ENCODE peak calls at places on chromosomes 3 and 15, in six cellular contexts. A is neural progenitor cell, D is GM23338, H is SK-N-SH, I is HCT116, Y is hepatocyte. Z is an unnamed sample.

GRCh38 chr3:159200176-159200575 is 398.3 kb downstream of the MFSD1 start:
- DNase-seq in A (no peak), D (no peak), H (no peak), I (peak; percentile 49), Y (no peak), Z (peak; percentile 87)

GRCh38 chr3:179464296-179465092 is 13.2 kb upstream of the GNB4 start:
- DNase-seq in A (peak; percentile 27), D (peak; percentile 30), H (no peak), I (no peak), Y (no peak), Z (no peak)

GRCh38 chr3:183449391-183449790 is 21.0 kb upstream of the MCF2L2 start:
- DNase-seq in A (peak; percentile 66), D (peak; percentile 48), H (peak; percentile 28), I (no peak), Y (peak; percentile 43), Z (peak; percentile 36)

GRCh38 chr15:83190450-83190849 is 17.2 kb downstream of the HDGFL3 start:
- DNase-seq in A (no peak), D (no peak), H (no peak), I (no peak), Y (no peak), Z (no peak)

GRCh38 chr15:58873267-58873666 is 60.2 kb downstream of the SLTM start:
- DNase-seq in A (no peak), D (no peak), H (no peak), I (no peak), Y (no peak), Z (peak; percentile 94)

GRCh38 chr3:149771652-149772271 is 19.5 kb upstream of the COMMD2 start:
- DNase-seq in A (peak; percentile 81), D (peak; percentile 92), H (peak; percentile 62), I (peak; percentile 33), Y (peak; percentile 70), Z (peak; percentile 71)

GRCh38 chr15:78063966-78064365 is 13.5 kb downstream of the TBC1D2B start:
- DNase-seq in A (no peak), D (no peak), H (no peak), I (no peak), Y (no peak), Z (peak; percentile 62)

GRCh38 chr15:41794081-41794480 is 19.8 kb downstream of the MAPKBP1 start:
- DNase-seq in A (no peak), D (no peak), H (no peak), I (no peak), Y (no peak), Z (peak; percentile 82)

GRCh38 chr3:132002039-132002438 is 32.8 kb downstream of the CPNE4 start:
- DNase-seq in A (no peak), D (no peak), H (no peak), I (no peak), Y (no peak), Z (no peak)

GRCh38 chr3:11624704-11625375 is 18.9 kb downstream of the VGLL4 start:
- DNase-seq in A (no peak), D (no peak), H (no peak), I (no peak), Y (no peak), Z (no peak)

GRCh38 chr3:36295206-36295760 is 85.0 kb upstream of the STAC start:
- DNase-seq in A (no peak), D (no peak), H (no peak), I (no peak), Y (peak; percentile 49), Z (no peak)

GRCh38 chr3:192830279-192831110 is 87.2 kb downstream of the MB21D2 start:
- DNase-seq in A (no peak), D (no peak), H (no peak), I (no peak), Y (no peak), Z (no peak)

GRCh38 chr15:90645873-90646605 is 71.1 kb upstream of the BLM start:
- DNase-seq in A (no peak), D (no peak), H (no peak), I (no peak), Y (no peak), Z (peak; percentile 25)

GRCh38 chr3:11530153-11530721 is 113.5 kb downstream of the VGLL4 start:
- DNase-seq in A (peak; percentile 51), D (no peak), H (no peak), I (no peak), Y (peak; percentile 70), Z (peak; percentile 85)

GRCh38 chr3:38205472-38205805 is 40.1 kb downstream of the OXSR1 start:
- DNase-seq in A (no peak), D (no peak), H (no peak), I (no peak), Y (no peak), Z (no peak)

GRCh38 chr3:119944091-119944490 is 150.2 kb downstream of the GSK3B start:
- DNase-seq in A (no peak), D (no peak), H (no peak), I (no peak), Y (no peak), Z (no peak)

GRCh38 chr15:66591322-66591862 is 25.6 kb upstream of the LCTL start:
- DNase-seq in A (no peak), D (no peak), H (no peak), I (no peak), Y (no peak), Z (no peak)

GRCh38 chr15:93179704-93180103 is 90.7 kb upstream of the RGMA start:
- DNase-seq in A (peak; percentile 27), D (peak; percentile 59), H (peak; percentile 54), I (no peak), Y (peak; percentile 20), Z (no peak)

GRCh38 chr3:41204369-41204768 is 5.1 kb downstream of the CTNNB1 start:
- DNase-seq in A (no peak), D (no peak), H (no peak), I (no peak), Y (no peak), Z (no peak)

GRCh38 chr3:56190130-56190529 is 278.1 kb downstream of the ERC2 start:
- DNase-seq in A (no peak), D (no peak), H (no peak), I (no peak), Y (no peak), Z (no peak)

GRCh38 chr3:24457719-24458118 is 36.9 kb downstream of the THRB start:
- DNase-seq in A (no peak), D (no peak), H (no peak), I (no peak), Y (peak; percentile 53), Z (no peak)

GRCh38 chr15:96089396-96090058 is 241.0 kb upstream of the NR2F2 start:
- DNase-seq in A (peak; percentile 39), D (no peak), H (no peak), I (no peak), Y (no peak), Z (no peak)

GRCh38 chr3:134839422-134839821 is 44.4 kb downstream of the EPHB1 start:
- DNase-seq in A (no peak), D (no peak), H (no peak), I (no peak), Y (no peak), Z (no peak)

GRCh38 chr15:101168463-101168824 is 83.4 kb downstream of the CHSY1 start:
- DNase-seq in A (no peak), D (no peak), H (no peak), I (no peak), Y (no peak), Z (peak; percentile 34)

GRCh38 chr15:65164139-65164538 is 21.0 kb downstream of the CLPX start:
- DNase-seq in A (no peak), D (no peak), H (no peak), I (no peak), Y (no peak), Z (no peak)

GRCh38 chr15:65165875-65166274 is 19.3 kb downstream of the CLPX start:
- DNase-seq in A (no peak), D (no peak), H (no peak), I (no peak), Y (no peak), Z (no peak)

DNA sequence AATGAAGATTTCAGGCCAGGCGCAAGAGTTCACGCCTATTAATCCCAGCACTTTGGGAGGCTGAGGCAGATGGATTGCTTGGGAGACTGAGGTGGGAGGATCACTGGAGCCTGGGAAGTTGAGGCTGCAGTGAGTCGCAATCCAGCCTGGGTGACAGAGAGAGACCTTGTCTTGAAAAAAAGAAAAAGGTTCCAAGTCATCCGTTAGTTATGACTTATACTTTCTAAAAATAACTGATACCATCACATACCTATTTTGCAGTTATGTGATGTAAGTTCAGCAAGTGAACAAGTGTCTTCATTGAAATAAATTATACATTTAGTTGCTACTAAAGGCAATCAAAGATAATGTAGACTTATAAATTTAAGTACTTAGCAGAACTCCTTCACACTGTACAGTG is 22.1 kb downstream of the CLPX start:
- DNase-seq in A (no peak), D (no peak), H (no peak), I (no peak), Y (no peak), Z (peak; percentile 46)
- H4K20me1 ChIP-seq in A (peaks cover 3% of the 10 kb centered on the region), D (no peaks in the 10 kb centered on the region), H (no peaks in the 10 kb centered on the region), I (no peaks in the 10 kb centered on the region), Y (peaks cover 13% of the 10 kb centered on the region), Z (peaks cover 6% of the 10 kb centered on the region)

GRCh38 chr15:67779160-67780111 is 45.9 kb upstream of the SKOR1 start:
- DNase-seq in A (no peak), D (no peak), H (no peak), I (no peak), Y (no peak), Z (no peak)
- TF ChIP-seq EZH2phosphoT487 in A (no peak), D (no peak), H (no peak), I (no peak), Y (no peak), Z (no peak)

GRCh38 chr15:98800437-98801233 is 152.3 kb downstream of the IGF1R start:
- DNase-seq in A (peak; percentile 76), D (peak; percentile 90), H (peak; percentile 44), I (peak; percentile 59), Y (peak; percentile 84), Z (peak; percentile 88)
- H4K20me1 ChIP-seq in A (peaks cover 100% of the 10 kb centered on the region), D (peaks cover 67% of the 10 kb centered on the region), H (peaks cover 25% of the 10 kb centered on the region), I (no peaks in the 10 kb centered on the region), Y (peaks cover 23% of the 10 kb centered on the region), Z (peaks cover 44% of the 10 kb centered on the region)

DNA sequence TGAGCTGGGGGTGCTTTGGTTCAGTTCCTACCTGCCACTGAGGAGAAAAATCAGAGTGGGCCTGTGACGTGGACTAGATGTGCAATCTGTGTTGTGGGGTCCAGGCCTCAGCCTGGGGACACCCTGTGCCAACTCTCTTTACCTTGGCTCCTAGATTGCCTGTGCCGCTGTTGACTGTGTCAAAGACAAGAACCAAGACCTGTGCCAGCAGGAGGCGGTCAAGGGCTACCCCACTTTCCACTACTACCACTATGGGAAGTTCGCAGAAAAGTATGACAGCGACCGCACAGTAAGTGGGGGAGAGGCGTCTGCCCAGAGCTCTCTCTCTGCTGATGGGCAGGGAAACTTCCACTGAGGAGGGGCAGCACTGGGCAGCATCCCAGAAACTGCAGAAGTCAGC is 40.6 kb upstream of the SEC22A start:
- DNase-seq in A (peak; percentile 16), D (peak; percentile 63), H (no peak), I (no peak), Y (no peak), Z (no peak)
- TF ChIP-seq EZH2phosphoT487 in A (no peak), D (no peak), H (no peak), I (no peak), Y (no peak), Z (no peak)

DNA sequence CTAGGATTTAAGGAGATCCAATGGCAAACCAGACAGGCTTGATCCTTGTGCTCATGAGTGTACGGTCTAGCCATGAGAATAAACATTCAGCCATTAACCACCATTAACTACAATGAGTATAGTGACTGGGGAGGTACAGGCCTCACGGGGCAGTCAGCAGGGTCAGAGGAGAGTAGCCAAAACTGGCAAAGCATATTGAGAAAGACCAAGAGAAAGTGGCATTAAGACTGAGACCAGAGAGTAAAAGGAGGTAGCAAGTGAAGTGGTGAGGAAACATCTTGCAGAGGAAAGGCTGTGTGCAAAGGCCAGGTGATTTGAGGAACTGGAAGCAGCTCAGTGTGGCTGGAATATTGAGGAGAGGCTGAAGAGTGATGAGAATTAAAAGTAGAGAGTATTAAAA is 407.2 kb upstream of the LMCD1 start:
- DNase-seq in A (no peak), D (no peak), H (no peak), I (no peak), Y (no peak), Z (no peak)
- H4K20me1 ChIP-seq in A (no peaks in the 10 kb centered on the region), D (no peaks in the 10 kb centered on the region), H (no peaks in the 10 kb centered on the region), I (no peaks in the 10 kb centered on the region), Y (no peaks in the 10 kb centered on the region), Z (no peaks in the 10 kb centered on the region)